ENCODE peak calls at places on chromosomes 11 and 22, in seven cellular contexts. One of them, this sample, is unnamed.

GRCh38 chr22:40694409-40694808 is 15.1 kb downstream of the MCHR1 start:
- DNase-seq in sigmoid colon: no peak
- DNase-seq in HepG2: no peak
- DNase-seq in prostate gland: peak
- DNase-seq in SK-N-SH: no peak
- DNase-seq in HL-60: peak
- DNase-seq in endothelial cell of umbilical vein: no peak
- DNase-seq in this sample: no peak

GRCh38 chr11:22516136-22516535 is 109.5 kb downstream of the FANCF start:
- DNase-seq in sigmoid colon: no peak
- DNase-seq in HepG2: no peak
- DNase-seq in prostate gland: no peak
- DNase-seq in SK-N-SH: peak
- DNase-seq in HL-60: no peak
- DNase-seq in endothelial cell of umbilical vein: no peak
- DNase-seq in this sample: no peak

GRCh38 chr22:33757443-33758124 is 162.7 kb downstream of the LARGE1 start:
- DNase-seq in sigmoid colon: no peak
- DNase-seq in HepG2: peak
- DNase-seq in prostate gland: no peak
- DNase-seq in SK-N-SH: no peak
- DNase-seq in HL-60: no peak
- DNase-seq in endothelial cell of umbilical vein: no peak
- DNase-seq in this sample: no peak

GRCh38 chr11:48210052-48210451 is 6.6 kb upstream of the OR4B1 start:
- DNase-seq in sigmoid colon: no peak
- DNase-seq in HepG2: peak
- DNase-seq in prostate gland: no peak
- DNase-seq in SK-N-SH: no peak
- DNase-seq in HL-60: no peak
- DNase-seq in endothelial cell of umbilical vein: no peak
- DNase-seq in this sample: no peak

GRCh38 chr11:44681698-44682097 is 45.1 kb upstream of the TSPAN18 start:
- DNase-seq in sigmoid colon: no peak
- DNase-seq in HepG2: no peak
- DNase-seq in prostate gland: no peak
- DNase-seq in SK-N-SH: no peak
- DNase-seq in HL-60: no peak
- DNase-seq in endothelial cell of umbilical vein: peak
- DNase-seq in this sample: no peak

GRCh38 chr22:41003041-41003440 is 51.9 kb downstream of the RBX1 start:
- DNase-seq in sigmoid colon: no peak
- DNase-seq in HepG2: peak
- DNase-seq in prostate gland: no peak
- DNase-seq in SK-N-SH: no peak
- DNase-seq in HL-60: no peak
- DNase-seq in endothelial cell of umbilical vein: no peak
- DNase-seq in this sample: no peak

GRCh38 chr11:131682373-131683015 is 312.1 kb downstream of the NTM start:
- DNase-seq in sigmoid colon: no peak
- DNase-seq in HepG2: no peak
- DNase-seq in prostate gland: no peak
- DNase-seq in SK-N-SH: no peak
- DNase-seq in HL-60: no peak
- DNase-seq in endothelial cell of umbilical vein: no peak
- DNase-seq in this sample: no peak

GRCh38 chr22:19879651-19879995 is 24.9 kb upstream of the GNB1L start:
- DNase-seq in sigmoid colon: no peak
- DNase-seq in HepG2: no peak
- DNase-seq in prostate gland: no peak
- DNase-seq in SK-N-SH: peak
- DNase-seq in HL-60: no peak
- DNase-seq in endothelial cell of umbilical vein: no peak
- DNase-seq in this sample: peak

GRCh38 chr11:5809122-5809519 is 397 bp downstream of the OR52N2 start:
- DNase-seq in sigmoid colon: no peak
- DNase-seq in HepG2: no peak
- DNase-seq in prostate gland: no peak
- DNase-seq in SK-N-SH: no peak
- DNase-seq in HL-60: no peak
- DNase-seq in endothelial cell of umbilical vein: peak
- DNase-seq in this sample: no peak

GRCh38 chr11:68763181-68763721 is 11.9 kb upstream of the TESMIN start:
- DNase-seq in sigmoid colon: no peak
- DNase-seq in HepG2: no peak
- DNase-seq in prostate gland: no peak
- DNase-seq in SK-N-SH: peak
- DNase-seq in HL-60: no peak
- DNase-seq in endothelial cell of umbilical vein: no peak
- DNase-seq in this sample: no peak

GRCh38 chr11:107591446-107592236 is 694 bp downstream of the ELMOD1 start:
- DNase-seq in sigmoid colon: no peak
- DNase-seq in HepG2: no peak
- DNase-seq in prostate gland: no peak
- DNase-seq in SK-N-SH: peak
- DNase-seq in HL-60: no peak
- DNase-seq in endothelial cell of umbilical vein: peak
- DNase-seq in this sample: no peak

GRCh38 chr11:107592813-107593212 is 1.9 kb downstream of the ELMOD1 start:
- DNase-seq in sigmoid colon: no peak
- DNase-seq in HepG2: no peak
- DNase-seq in prostate gland: no peak
- DNase-seq in SK-N-SH: no peak
- DNase-seq in HL-60: no peak
- DNase-seq in endothelial cell of umbilical vein: no peak
- DNase-seq in this sample: no peak

GRCh38 chr11:107592256-107592655 is 1.3 kb downstream of the ELMOD1 start:
- DNase-seq in sigmoid colon: no peak
- DNase-seq in HepG2: no peak
- DNase-seq in prostate gland: no peak
- DNase-seq in SK-N-SH: no peak
- DNase-seq in HL-60: no peak
- DNase-seq in endothelial cell of umbilical vein: peak
- DNase-seq in this sample: no peak

GRCh38 chr11:107590460-107591097 is 368 bp upstream of the ELMOD1 start:
- DNase-seq in sigmoid colon: no peak
- DNase-seq in HepG2: no peak
- DNase-seq in prostate gland: no peak
- DNase-seq in SK-N-SH: no peak
- DNase-seq in HL-60: no peak
- DNase-seq in endothelial cell of umbilical vein: no peak
- DNase-seq in this sample: no peak

GRCh38 chr11:107591098-107591445 is at the start of gene ELMOD1:
- DNase-seq in sigmoid colon: peak
- DNase-seq in HepG2: peak
- DNase-seq in prostate gland: no peak
- DNase-seq in SK-N-SH: peak
- DNase-seq in HL-60: no peak
- DNase-seq in endothelial cell of umbilical vein: peak
- DNase-seq in this sample: no peak
- TF ChIP-seq CTCF in sigmoid colon: no peak
- TF ChIP-seq CTCF in HepG2: no peak
- TF ChIP-seq CTCF in prostate gland: no peak
- TF ChIP-seq CTCF in SK-N-SH: peak
- TF ChIP-seq CTCF in HL-60: no peak
- TF ChIP-seq CTCF in endothelial cell of umbilical vein: peak
- TF ChIP-seq CTCF in this sample: no peak

DNA sequence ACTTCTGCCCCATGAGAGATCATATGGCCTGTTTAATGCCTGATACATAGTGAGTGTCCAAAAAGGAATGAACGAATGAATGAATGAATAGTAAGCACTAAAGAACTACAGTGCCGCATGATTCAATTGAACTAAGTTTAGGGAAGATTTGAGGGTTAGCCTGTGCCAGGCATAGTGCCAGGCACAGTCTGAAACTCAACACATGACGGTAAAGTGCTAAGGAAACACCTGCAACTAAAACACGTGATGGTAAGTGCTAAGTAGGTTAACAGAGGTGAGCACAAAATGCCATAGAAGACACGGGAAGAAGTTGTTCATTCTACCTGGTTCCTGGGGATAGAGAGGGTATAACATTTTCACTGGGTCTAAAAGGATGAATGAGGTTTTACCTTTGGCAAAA is 93.5 kb upstream of the DBX1 start:
- DNase-seq in sigmoid colon: no peak
- DNase-seq in HepG2: no peak
- DNase-seq in prostate gland: no peak
- DNase-seq in SK-N-SH: no peak
- DNase-seq in HL-60: no peak
- DNase-seq in endothelial cell of umbilical vein: no peak
- DNase-seq in this sample: no peak
- TF ChIP-seq POLR2AphosphoS5 in sigmoid colon: no peak
- TF ChIP-seq POLR2AphosphoS5 in HepG2: no peak
- TF ChIP-seq POLR2AphosphoS5 in prostate gland: no peak
- TF ChIP-seq POLR2AphosphoS5 in SK-N-SH: no peak
- TF ChIP-seq POLR2AphosphoS5 in HL-60: no peak
- TF ChIP-seq POLR2AphosphoS5 in endothelial cell of umbilical vein: no peak
- TF ChIP-seq POLR2AphosphoS5 in this sample: no peak

DNA sequence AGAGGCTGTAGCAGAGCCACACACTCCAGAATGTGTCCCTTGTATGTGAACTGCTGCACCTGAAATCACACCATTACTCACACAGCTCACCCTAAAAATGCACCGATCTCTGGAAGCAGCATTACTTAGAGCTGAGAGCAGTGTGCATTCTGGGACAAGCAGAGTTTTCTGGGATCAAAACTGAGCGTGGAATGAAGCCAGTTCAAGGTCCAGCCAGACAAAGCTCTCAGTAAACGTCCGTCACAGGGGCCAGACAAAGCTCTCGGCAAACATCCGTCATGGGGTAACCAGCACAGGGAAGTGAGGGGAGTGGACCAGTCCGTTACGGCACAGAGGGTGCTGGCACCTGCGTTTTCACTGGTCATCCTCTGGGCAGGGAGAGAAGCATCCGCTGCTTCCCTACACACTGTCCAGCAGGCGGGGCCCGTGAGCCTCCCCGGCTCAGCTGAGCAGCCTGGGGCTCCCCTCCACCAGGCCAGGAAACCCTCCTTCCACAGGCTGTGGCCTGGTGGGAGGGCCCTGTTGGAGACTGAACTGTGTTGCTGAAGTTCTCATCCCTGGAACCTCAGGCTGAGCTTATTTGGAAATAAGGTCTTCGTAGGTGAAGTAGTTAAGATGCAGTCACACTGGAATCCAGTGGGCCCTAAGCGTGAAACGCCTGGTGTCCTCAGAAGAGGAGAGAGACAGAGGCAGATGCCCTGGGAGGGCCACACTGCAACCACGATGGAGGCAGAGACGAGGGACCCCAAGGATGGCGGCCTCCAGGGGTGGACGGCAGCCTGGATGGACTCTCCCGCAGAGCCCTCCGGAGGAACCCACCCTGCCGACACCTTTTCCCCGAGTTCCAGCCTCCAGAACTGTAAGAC is 883.9 kb downstream of the BRD1 start:
- DNase-seq in sigmoid colon: peak
- DNase-seq in HepG2: peak
- DNase-seq in prostate gland: no peak
- DNase-seq in SK-N-SH: peak
- DNase-seq in HL-60: peak
- DNase-seq in endothelial cell of umbilical vein: no peak
- DNase-seq in this sample: peak
- TF ChIP-seq CTCF in sigmoid colon: no peak
- TF ChIP-seq CTCF in HepG2: peak
- TF ChIP-seq CTCF in prostate gland: no peak
- TF ChIP-seq CTCF in SK-N-SH: peak
- TF ChIP-seq CTCF in HL-60: peak
- TF ChIP-seq CTCF in endothelial cell of umbilical vein: no peak
- TF ChIP-seq CTCF in this sample: no peak

GRCh38 chr11:65574963-65575567 is 788 bp upstream of the EHBP1L1 start:
- DNase-seq in sigmoid colon: peak
- DNase-seq in HepG2: no peak
- DNase-seq in prostate gland: no peak
- DNase-seq in SK-N-SH: no peak
- DNase-seq in HL-60: peak
- DNase-seq in endothelial cell of umbilical vein: peak
- DNase-seq in this sample: no peak
- TF ChIP-seq POLR2AphosphoS5 in sigmoid colon: peak
- TF ChIP-seq POLR2AphosphoS5 in HepG2: no peak
- TF ChIP-seq POLR2AphosphoS5 in prostate gland: no peak
- TF ChIP-seq POLR2AphosphoS5 in SK-N-SH: no peak
- TF ChIP-seq POLR2AphosphoS5 in HL-60: no peak
- TF ChIP-seq POLR2AphosphoS5 in endothelial cell of umbilical vein: no peak
- TF ChIP-seq POLR2AphosphoS5 in this sample: no peak

GRCh38 chr11:92762175-92762574 is 207.3 kb upstream of the MTNR1B start:
- DNase-seq in sigmoid colon: no peak
- DNase-seq in HepG2: no peak
- DNase-seq in prostate gland: no peak
- DNase-seq in SK-N-SH: no peak
- DNase-seq in HL-60: no peak
- DNase-seq in endothelial cell of umbilical vein: no peak
- DNase-seq in this sample: no peak

GRCh38 chr11:92765418-92765817 is 204.0 kb upstream of the MTNR1B start:
- DNase-seq in sigmoid colon: no peak
- DNase-seq in HepG2: no peak
- DNase-seq in prostate gland: no peak
- DNase-seq in SK-N-SH: peak
- DNase-seq in HL-60: no peak
- DNase-seq in endothelial cell of umbilical vein: no peak
- DNase-seq in this sample: no peak

GRCh38 chr11:92764128-92764527 is 205.3 kb upstream of the MTNR1B start:
- DNase-seq in sigmoid colon: no peak
- DNase-seq in HepG2: no peak
- DNase-seq in prostate gland: no peak
- DNase-seq in SK-N-SH: no peak
- DNase-seq in HL-60: no peak
- DNase-seq in endothelial cell of umbilical vein: no peak
- DNase-seq in this sample: no peak

GRCh38 chr11:92758216-92758615 is 211.2 kb upstream of the MTNR1B start:
- DNase-seq in sigmoid colon: no peak
- DNase-seq in HepG2: no peak
- DNase-seq in prostate gland: no peak
- DNase-seq in SK-N-SH: no peak
- DNase-seq in HL-60: no peak
- DNase-seq in endothelial cell of umbilical vein: no peak
- DNase-seq in this sample: no peak

GRCh38 chr11:92759571-92760214 is 209.8 kb upstream of the MTNR1B start:
- DNase-seq in sigmoid colon: no peak
- DNase-seq in HepG2: no peak
- DNase-seq in prostate gland: no peak
- DNase-seq in SK-N-SH: no peak
- DNase-seq in HL-60: no peak
- DNase-seq in endothelial cell of umbilical vein: no peak
- DNase-seq in this sample: no peak
- TF ChIP-seq CTCF in sigmoid colon: no peak
- TF ChIP-seq CTCF in HepG2: no peak
- TF ChIP-seq CTCF in prostate gland: no peak
- TF ChIP-seq CTCF in SK-N-SH: no peak
- TF ChIP-seq CTCF in HL-60: no peak
- TF ChIP-seq CTCF in endothelial cell of umbilical vein: no peak
- TF ChIP-seq CTCF in this sample: no peak

GRCh38 chr11:27720277-27720830 is 20.1 kb upstream of the BDNF start:
- DNase-seq in sigmoid colon: no peak
- DNase-seq in HepG2: no peak
- DNase-seq in prostate gland: no peak
- DNase-seq in SK-N-SH: peak
- DNase-seq in HL-60: no peak
- DNase-seq in endothelial cell of umbilical vein: peak
- DNase-seq in this sample: no peak
- TF ChIP-seq POLR2AphosphoS5 in sigmoid colon: no peak
- TF ChIP-seq POLR2AphosphoS5 in HepG2: no peak
- TF ChIP-seq POLR2AphosphoS5 in prostate gland: no peak
- TF ChIP-seq POLR2AphosphoS5 in SK-N-SH: no peak
- TF ChIP-seq POLR2AphosphoS5 in HL-60: no peak
- TF ChIP-seq POLR2AphosphoS5 in endothelial cell of umbilical vein: no peak
- TF ChIP-seq POLR2AphosphoS5 in this sample: no peak

GRCh38 chr11:34342008-34342533 is 15.7 kb downstream of the ABTB2 start:
- DNase-seq in sigmoid colon: peak
- DNase-seq in HepG2: no peak
- DNase-seq in prostate gland: no peak
- DNase-seq in SK-N-SH: no peak
- DNase-seq in HL-60: no peak
- DNase-seq in endothelial cell of umbilical vein: no peak
- DNase-seq in this sample: no peak
- TF ChIP-seq CTCF in sigmoid colon: no peak
- TF ChIP-seq CTCF in HepG2: no peak
- TF ChIP-seq CTCF in prostate gland: no peak
- TF ChIP-seq CTCF in SK-N-SH: no peak
- TF ChIP-seq CTCF in HL-60: no peak
- TF ChIP-seq CTCF in endothelial cell of umbilical vein: no peak
- TF ChIP-seq CTCF in this sample: no peak

This sample was measured in suprapubic skin.